ENCODE peak calls at places on chromosomes 2 and 18, in seven cellular contexts. I, Z, F, K, H, X and Y are unnamed samples.

GRCh38 chr2:12278217-12278755 is 438.4 kb upstream of the TRIB2 start:
- DNase-seq in K (no peak), X (no peak), H (no peak), F (no peak), Z (no peak), I (no peak), Y (no peak)

GRCh38 chr2:240407090-240407489 is 28.4 kb upstream of the GPC1 start:
- DNase-seq in K (no peak), X (peak), Z (no peak), I (no peak), H (peak), F (no peak), Y (no peak)

GRCh38 chr2:41879367-41879871 is 168.4 kb upstream of the PKDCC start:
- DNase-seq in H (no peak), Z (no peak), F (peak), K (no peak), I (no peak), X (no peak), Y (no peak)

GRCh38 chr2:104733544-104733943 is 120.4 kb upstream of the POU3F3 start:
- DNase-seq in H (no peak), Z (no peak), X (no peak), K (no peak), F (no peak), I (no peak), Y (no peak)

GRCh38 chr2:86017901-86018896 is 87.5 kb downstream of the POLR1A start:
- DNase-seq in Z (peak), H (peak), X (no peak), F (no peak), I (peak), K (no peak), Y (peak)

GRCh38 chr2:40160730-40161129 is 291.2 kb downstream of the SLC8A1 start:
- DNase-seq in H (no peak), K (no peak), I (no peak), F (no peak), Z (no peak), X (no peak), Y (no peak)

GRCh38 chr2:48126180-48126579 is 219.9 kb upstream of the FBXO11 start:
- DNase-seq in Z (no peak), F (no peak), X (no peak), I (no peak), H (no peak), K (no peak), Y (no peak)

GRCh38 chr18:2207294-2207693 is 364.0 kb downstream of the METTL4 start:
- DNase-seq in K (no peak), I (no peak), H (no peak), Z (no peak), F (no peak), X (no peak), Y (no peak)

GRCh38 chr2:88053301-88053700 is 2.3 kb downstream of the KRCC1 start:
- DNase-seq in I (no peak), Z (no peak), F (no peak), H (no peak), X (no peak), K (no peak), Y (no peak)

GRCh38 chr2:44324971-44325426 is 36.3 kb downstream of the PREPL start:
- DNase-seq in K (no peak), F (no peak), X (no peak), H (no peak), Z (no peak), I (peak), Y (no peak)

GRCh38 chr2:241953324-241953851 is 83.9 kb downstream of the RTP5 start:
- DNase-seq in I (no peak), F (no peak), K (no peak), H (no peak), X (no peak), Z (no peak), Y (no peak)

GRCh38 chr2:212854116-212854515 is 297.3 kb downstream of the IKZF2 start:
- DNase-seq in F (no peak), K (no peak), Z (no peak), X (no peak), H (no peak), I (no peak), Y (no peak)

GRCh38 chr2:59413751-59414570 is 1139.5 kb downstream of the BCL11A start:
- DNase-seq in H (no peak), I (no peak), Z (no peak), K (no peak), X (no peak), F (no peak), Y (no peak)

GRCh38 chr2:129888461-129888860 is 91.0 kb upstream of the RAB6C start:
- DNase-seq in F (no peak), K (no peak), I (no peak), Z (no peak), H (no peak), X (no peak), Y (no peak)

GRCh38 chr2:10220516-10221391 is 82.0 kb upstream of the HPCAL1 start:
- DNase-seq in F (no peak), I (no peak), H (no peak), Z (peak), K (no peak), X (no peak), Y (peak)

GRCh38 chr2:86552889-86553288 is 10.4 kb downstream of the CHMP3 start:
- DNase-seq in F (no peak), X (no peak), K (no peak), I (no peak), H (no peak), Z (no peak), Y (no peak)

GRCh38 chr2:105886029-105886454 is 141.3 kb downstream of the NCK2 start:
- DNase-seq in X (no peak), H (no peak), F (no peak), Z (no peak), K (no peak), I (no peak), Y (no peak)

GRCh38 chr2:54904836-54905235 is 145.4 kb downstream of the RTN4 start:
- DNase-seq in K (no peak), F (no peak), Z (no peak), H (no peak), I (no peak), X (no peak), Y (no peak)

GRCh38 chr2:18055290-18055689 is 176.8 kb downstream of the KCNS3 start:
- DNase-seq in F (no peak), X (no peak), I (no peak), K (no peak), H (no peak), Z (no peak), Y (no peak)

GRCh38 chr2:190547914-190548313 is 13.4 kb upstream of the NEMP2 start:
- DNase-seq in Z (no peak), K (no peak), I (no peak), X (no peak), F (no peak), H (no peak), Y (no peak)

GRCh38 chr2:175804130-175804529 is 197.9 kb downstream of the LNPK start:
- DNase-seq in F (no peak), K (no peak), Z (no peak), H (no peak), I (no peak), X (no peak), Y (no peak)

GRCh38 chr18:41853280-41853679 is 101.8 kb upstream of the PIK3C3 start:
- DNase-seq in F (no peak), I (no peak), Z (no peak), H (no peak), X (no peak), K (no peak), Y (no peak)

GRCh38 chr2:200750323-200750910 is 61.3 kb upstream of the BZW1 start:
- DNase-seq in H (no peak), K (no peak), I (no peak), F (no peak), X (no peak), Z (no peak), Y (no peak)

GRCh38 chr2:38650012-38650411 is 15.9 kb upstream of the GALM start:
- DNase-seq in K (no peak), F (no peak), I (no peak), H (no peak), Z (no peak), X (no peak), Y (no peak)
- TF ChIP-seq CTCF in K (no peak), F (no peak), I (no peak), H (no peak), Z (no peak), X (no peak), Y (no peak)

DNA sequence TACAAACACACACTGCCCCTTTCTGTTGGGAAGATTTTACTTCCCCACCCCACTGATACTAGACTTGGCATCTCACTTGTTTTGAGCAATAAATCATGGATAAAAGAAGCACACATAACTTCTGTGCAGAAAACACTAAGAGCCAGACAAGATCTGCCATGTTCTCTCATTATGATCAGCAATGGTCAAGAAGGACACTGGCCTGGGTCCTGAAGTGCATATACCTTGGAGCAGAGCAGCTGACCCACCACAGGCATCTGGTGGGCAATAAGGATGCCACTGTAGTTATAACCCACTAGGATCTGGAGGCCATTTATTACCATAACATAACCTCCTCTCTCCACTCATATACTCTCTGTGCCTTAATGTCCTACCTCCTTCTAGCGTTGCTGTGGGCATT is 338.3 kb downstream of the NCKAP5 start:
- DNase-seq in I (no peak), K (no peak), Z (no peak), F (no peak), X (no peak), H (no peak), Y (no peak)
- TF ChIP-seq CTCF in I (no peak), K (no peak), Z (no peak), F (no peak), X (no peak), H (no peak), Y (no peak)

DNA sequence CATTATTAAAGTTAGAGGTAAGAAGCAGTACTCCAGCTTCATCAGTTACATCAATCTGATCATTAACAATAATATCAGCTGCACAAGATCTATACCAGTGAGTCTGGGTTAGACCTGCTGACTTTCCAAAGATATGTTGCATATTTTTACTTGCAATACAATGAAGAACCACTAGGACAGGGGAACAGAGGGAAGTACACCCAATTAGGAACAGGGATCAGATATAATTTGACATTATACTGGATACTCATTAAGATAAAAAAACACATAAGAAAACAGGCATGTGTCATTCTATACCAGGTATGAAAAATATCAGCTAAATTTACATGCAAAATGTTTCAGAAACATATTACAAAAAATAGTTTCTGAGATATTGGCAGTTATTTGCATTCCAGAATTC is 995.1 kb upstream of the DDX18 start:
- DNase-seq in H (no peak), K (no peak), F (no peak), Z (no peak), I (no peak), X (no peak), Y (no peak)
- TF ChIP-seq CTCF in H (no peak), K (peak), F (peak), Z (no peak), I (no peak), X (no peak), Y (no peak)

GRCh38 chr2:7358865-7359264 is 441.7 kb downstream of the RNF144A start:
- DNase-seq in H (no peak), K (no peak), Z (no peak), I (no peak), X (no peak), F (peak), Y (no peak)

GRCh38 chr2:7368211-7368610 is 451.0 kb downstream of the RNF144A start:
- DNase-seq in Z (no peak), F (no peak), X (no peak), H (no peak), K (no peak), I (no peak), Y (no peak)

GRCh38 chr2:7357993-7358392 is 440.8 kb downstream of the RNF144A start:
- DNase-seq in K (no peak), H (no peak), X (no peak), F (no peak), I (no peak), Z (no peak), Y (no peak)

DNA sequence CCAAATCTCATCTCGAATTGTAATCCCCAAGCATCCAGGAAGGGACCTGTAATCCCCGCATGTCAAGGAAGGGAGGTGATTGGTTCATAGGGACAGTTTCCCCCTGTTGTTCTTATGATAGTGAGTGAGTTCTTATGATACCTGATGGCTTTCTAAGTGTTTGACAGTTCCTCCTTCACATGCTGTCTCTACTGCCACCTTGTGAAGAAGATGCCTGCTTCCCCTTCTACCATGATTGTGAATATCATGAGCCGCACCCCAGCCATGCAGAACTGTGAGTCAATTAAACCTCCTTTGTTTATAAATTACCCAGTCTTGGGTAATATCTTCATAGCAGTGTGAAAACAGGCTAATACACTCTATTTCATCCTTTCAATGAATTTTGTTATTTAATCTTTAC is 446.7 kb downstream of the RNF144A start:
- DNase-seq in K (no peak), I (no peak), Z (no peak), H (no peak), F (no peak), X (no peak), Y (no peak)
- TF ChIP-seq CTCF in K (no peak), I (no peak), Z (no peak), H (no peak), F (no peak), X (no peak), Y (no peak)

GRCh38 chr2:237968048-237968862 is 1.4 kb downstream of the UBE2F start:
- DNase-seq in H (no peak), F (no peak), X (no peak), Z (no peak), I (no peak), K (no peak), Y (peak)
- TF ChIP-seq CTCF in H (no peak), F (no peak), X (no peak), Z (no peak), I (no peak), K (no peak), Y (no peak)